ENCODE peak calls at places on chromosomes 6 and 20, in five cellular contexts. S is bronchial epithelial cell; I is neuronal stem cell; L is GM23338; Y is CD8-positive, alpha-beta T cell. T is an unnamed sample.

GRCh38 chr6:137767931-137768690 is 98.9 kb upstream of the TNFAIP3 start:
- DNase-seq in S (peak; percentile 27), I (no peak), L (no peak), Y (no peak), T (no peak)

GRCh38 chr20:4683261-4683660 is 38.4 kb upstream of the PRND start:
- DNase-seq in S (no peak), I (no peak), L (no peak), Y (no peak), T (no peak)

GRCh38 chr20:42391807-42392206 is 773.6 kb upstream of the CHD6 start:
- DNase-seq in S (no peak), I (no peak), L (no peak), Y (no peak), T (no peak)

GRCh38 chr6:45163952-45164766 is 164.0 kb upstream of the RUNX2 start:
- DNase-seq in S (peak; percentile 95), I (no peak), L (no peak), Y (no peak), T (no peak)

GRCh38 chr6:137019476-137020272 is 25.1 kb downstream of the IL20RA start:
- DNase-seq in S (no peak), I (no peak), L (no peak), Y (no peak), T (no peak)

GRCh38 chr6:88483424-88483823 is 317.3 kb upstream of the CNR1 start:
- DNase-seq in S (no peak), I (no peak), L (peak; percentile 13), Y (no peak), T (no peak)

GRCh38 chr6:108798672-108799355 is 49.4 kb upstream of the ARMC2 start:
- DNase-seq in S (no peak), I (no peak), L (peak; percentile 27), Y (peak; percentile 7), T (no peak)

GRCh38 chr6:1144842-1145755 is 166.8 kb upstream of the FOXQ1 start:
- DNase-seq in S (peak; percentile 17), I (no peak), L (no peak), Y (no peak), T (no peak)

GRCh38 chr6:156630613-156631302 is 146.4 kb upstream of the ARID1B start:
- DNase-seq in S (no peak), I (no peak), L (peak; percentile 13), Y (no peak), T (peak; percentile 26)

GRCh38 chr20:50299325-50299629 is 108.6 kb downstream of the CEBPB start:
- DNase-seq in S (no peak), I (no peak), L (no peak), Y (no peak), T (no peak)

GRCh38 chr6:154058963-154059680 is 20.1 kb downstream of the OPRM1 start:
- DNase-seq in S (no peak), I (no peak), L (peak; percentile 4), Y (no peak), T (no peak)

GRCh38 chr20:63009044-63009961 is 2.5 kb upstream of the BHLHE23 start:
- DNase-seq in S (peak; percentile 22), I (peak; percentile 73), L (peak; percentile 91), Y (peak; percentile 79), T (peak; percentile 98)

GRCh38 chr6:106997392-106998257 is 23.1 kb upstream of the CD24 start:
- DNase-seq in S (peak; percentile 58), I (peak; percentile 49), L (peak; percentile 87), Y (no peak), T (peak; percentile 88)

GRCh38 chr6:161677188-161677587 is 403.3 kb upstream of the AGPAT4 start:
- DNase-seq in S (no peak), I (no peak), L (no peak), Y (no peak), T (no peak)

GRCh38 chr20:59668926-59669325 is 64.6 kb downstream of the PHACTR3 start:
- DNase-seq in S (no peak), I (no peak), L (no peak), Y (no peak), T (no peak)

GRCh38 chr6:41780623-41781301 is at the start of gene PRICKLE4:
- DNase-seq in S (peak; percentile 52), I (peak; percentile 36), L (peak; percentile 70), Y (no peak), T (peak; percentile 85)

GRCh38 chr6:111793711-111794111 is 79.5 kb downstream of the FYN start:
- DNase-seq in S (no peak), I (no peak), L (no peak), Y (peak; percentile 33), T (no peak)

GRCh38 chr6:16182428-16182827 is 53.5 kb downstream of the MYLIP start:
- DNase-seq in S (no peak), I (no peak), L (no peak), Y (no peak), T (no peak)

GRCh38 chr20:18754030-18754659 is 59.4 kb upstream of the SCP2D1 start:
- DNase-seq in S (no peak), I (no peak), L (no peak), Y (no peak), T (no peak)

GRCh38 chr20:10508060-10508459 is 73.0 kb downstream of the SLX4IP start:
- DNase-seq in S (no peak), I (no peak), L (no peak), Y (no peak), T (no peak)

GRCh38 chr20:51495921-51496545 is 46.5 kb downstream of the NFATC2 start:
- DNase-seq in S (no peak), I (no peak), L (no peak), Y (no peak), T (no peak)

GRCh38 chr6:6699741-6700367 is 111.3 kb downstream of the LY86 start:
- DNase-seq in S (peak; percentile 98), I (no peak), L (peak; percentile 49), Y (no peak), T (peak; percentile 59)

GRCh38 chr20:44803383-44803941 is 6.9 kb downstream of the RIMS4 start:
- DNase-seq in S (no peak), I (no peak), L (no peak), Y (no peak), T (no peak)

GRCh38 chr20:62771396-62772102 is 24.7 kb upstream of the MRGBP start:
- DNase-seq in S (no peak), I (no peak), L (no peak), Y (no peak), T (no peak)

DNA sequence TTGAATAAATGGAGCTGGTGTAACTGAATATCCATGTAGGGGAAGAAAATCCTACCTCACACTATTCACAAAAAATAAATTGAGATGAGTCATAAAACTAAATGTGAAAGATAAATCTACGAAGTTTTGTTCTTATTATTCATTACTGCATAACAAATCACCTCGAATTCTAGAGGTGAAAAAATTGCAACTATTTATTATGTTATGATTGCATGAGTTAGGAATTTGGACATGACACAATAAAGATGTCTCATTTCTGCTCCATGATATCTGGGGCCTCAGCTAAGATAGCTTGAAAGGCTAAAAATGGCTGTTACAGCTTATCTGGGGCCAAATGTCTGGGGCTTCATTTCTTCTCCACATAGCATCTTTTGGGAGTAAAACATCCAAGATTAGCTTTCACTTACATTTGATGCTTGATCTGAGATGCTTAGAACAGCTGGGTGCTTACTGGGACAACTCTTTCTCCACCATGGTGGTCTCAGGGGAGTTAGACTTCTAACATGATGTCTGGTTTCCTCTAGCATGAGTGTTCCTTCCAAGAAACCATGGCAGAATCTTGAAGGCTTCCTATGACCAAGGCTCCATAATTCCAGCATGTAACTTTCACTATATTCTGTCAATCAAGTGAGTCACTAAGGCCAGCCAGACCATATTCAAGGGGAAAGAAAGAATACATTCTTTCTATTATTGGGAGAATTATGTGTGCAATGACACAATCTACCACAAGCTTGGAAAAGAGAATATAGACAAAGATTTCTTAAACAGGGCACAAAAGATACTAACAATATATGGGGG is 30.1 kb downstream of the OR2B6 start:
- DNase-seq in S (peak; percentile 59), I (no peak), L (no peak), Y (no peak), T (no peak)
- H3K4me3 ChIP-seq in S (no peak overlapping the region), I (no peak overlapping the region), L (no peak overlapping the region), Y (no peak overlapping the region), T (no peak overlapping the region)

GRCh38 chr20:38999965-39000910 is 38.1 kb downstream of the DHX35 start:
- DNase-seq in S (no peak), I (no peak), L (no peak), Y (no peak), T (no peak)
- H3K36me3 ChIP-seq in S (peaks cover 6% of the 10 kb centered on the region), I (peaks cover 37% of the 10 kb centered on the region), L (peaks cover 33% of the 10 kb centered on the region), Y (peaks cover 7% of the 10 kb centered on the region), T (peaks cover 24% of the 10 kb centered on the region)

GRCh38 chr6:24643925-24644324 is 2.1 kb downstream of the KIAA0319 start:
- DNase-seq in S (no peak), I (no peak), L (no peak), Y (no peak), T (no peak)

GRCh38 chr6:24644377-24644776 is 1.6 kb downstream of the KIAA0319 start:
- DNase-seq in S (no peak), I (no peak), L (no peak), Y (no peak), T (no peak)

GRCh38 chr6:24648276-24648675 is 2.3 kb upstream of the KIAA0319 start:
- DNase-seq in S (no peak), I (no peak), L (no peak), Y (no peak), T (no peak)

GRCh38 chr6:24650365-24650764 is 4.4 kb upstream of the KIAA0319 start:
- DNase-seq in S (no peak), I (no peak), L (no peak), Y (no peak), T (no peak)

GRCh38 chr6:24646771-24647170 is 780 bp upstream of the KIAA0319 start:
- DNase-seq in S (peak; percentile 85), I (no peak), L (no peak), Y (no peak), T (no peak)
- H3K4me3 ChIP-seq in S (no peak overlapping the region), I (no peak overlapping the region), L (peak overlapping the region; percentile 71), Y (no peak overlapping the region), T (no peak overlapping the region)

GRCh38 chr20:46705378-46705729 is 4.1 kb upstream of the SLC2A10 start:
- DNase-seq in S (no peak), I (no peak), L (no peak), Y (no peak), T (no peak)
- H3K36me3 ChIP-seq in S (no peaks in the 10 kb centered on the region), I (no peaks in the 10 kb centered on the region), L (peaks cover 5% of the 10 kb centered on the region), Y (no peaks in the 10 kb centered on the region), T (no peaks in the 10 kb centered on the region)

T was measured in H7.